ENCODE peak calls at places on chromosome 15, in nine cellular contexts. P is stimulated activated CD8-positive, alpha-beta memory T cell treated with anti-CD3 and anti-CD28 coated beads, Interleukin-12 subunit alpha, Interleukin-12 subunit beta, amount 100 ng/mL, for 4 hours; E is NCI-H1105 treated with DMSO at 0.1 percent for 48 hours; W is epithelial cell of esophagus; J is left lung; Z is uterus; N is effector CD4-positive, alpha-beta T cell; C is bronchial epithelial cell; K is brain microvascular endothelial cell. I is an unnamed sample.

GRCh38 chr15:87224409-87224808 is 1032.1 kb downstream of the NTRK3 start:
- DNase-seq in K (no peak), C (no peak), N (no peak), E (no peak), W (peak; percentile 9), P (no peak), J (no peak), Z (no peak), I (no peak)

GRCh38 chr15:58988011-58988785 is 735 bp downstream of the RNF111 start:
- DNase-seq in E (peak; percentile 73), W (peak; percentile 61), K (peak; percentile 12), C (peak; percentile 37), P (peak; percentile 47), N (peak; percentile 47), J (peak; percentile 96), Z (peak; percentile 59), I (peak; percentile 21)

GRCh38 chr15:64152507-64153387 is 1.2 kb downstream of the SNX22 start:
- DNase-seq in W (peak; percentile 22), Z (no peak), C (no peak), P (no peak), E (peak; percentile 51), J (no peak), K (no peak), N (no peak), I (no peak)

GRCh38 chr15:70761046-70761445 is 2.3 kb downstream of the UACA start:
- DNase-seq in W (no peak), N (no peak), P (no peak), Z (no peak), E (no peak), K (no peak), C (no peak), J (no peak), I (no peak)

GRCh38 chr15:39586387-39587171 is 5.7 kb downstream of the THBS1 start:
- DNase-seq in Z (no peak), N (no peak), W (peak; percentile 48), K (peak; percentile 78), J (no peak), E (no peak), C (peak; percentile 25), P (no peak), I (no peak)

GRCh38 chr15:35060591-35060990 is 24.5 kb downstream of the NANOGP8 start:
- DNase-seq in W (no peak), P (no peak), Z (no peak), K (no peak), C (no peak), N (no peak), E (no peak), J (no peak), I (no peak)

GRCh38 chr15:40029979-40030893 is 8.7 kb downstream of the SRP14 start:
- DNase-seq in J (no peak), P (no peak), Z (no peak), E (no peak), K (no peak), N (no peak), C (peak; percentile 28), W (peak; percentile 48), I (no peak)

GRCh38 chr15:98954411-98954810 is 53.2 kb downstream of the PGPEP1L start:
- DNase-seq in E (peak; percentile 53), J (no peak), P (no peak), C (no peak), W (no peak), N (no peak), Z (peak; percentile 70), K (peak; percentile 57), I (peak; percentile 70)

GRCh38 chr15:39392469-39393047 is 188.3 kb upstream of the THBS1 start:
- DNase-seq in J (no peak), K (no peak), W (peak; percentile 17), P (no peak), N (no peak), Z (no peak), E (no peak), C (peak; percentile 14), I (peak; percentile 5)

GRCh38 chr15:49438970-49439631 is 16.1 kb downstream of the FGF7 start:
- DNase-seq in W (no peak), Z (peak; percentile 25), C (no peak), K (no peak), N (no peak), J (peak; percentile 15), E (no peak), P (no peak), I (no peak)

GRCh38 chr15:69554321-69554961 is 101.8 kb downstream of the RPLP1 start:
- DNase-seq in P (no peak), J (no peak), Z (no peak), C (no peak), N (no peak), K (no peak), W (no peak), E (peak; percentile 95), I (no peak)